ENCODE peak calls at places on chromosomes 12 and 14, in seven cellular contexts. One of them, this sample, is unnamed.

GRCh38 chr12:130649646-130650045 is 66.5 kb downstream of the RIMBP2 start:
- DNase-seq in endothelial cell: no peak
- DNase-seq in skeletal muscle cell: no peak
- DNase-seq in OCI-M1: no peak
- DNase-seq in neural progenitor cell: no peak
- DNase-seq in NCI-H1105 treated with DMSO at 0.1 percent for 48 hours: no peak
- DNase-seq in endothelial cell of umbilical vein: no peak
- DNase-seq in this sample: no peak

GRCh38 chr12:50537538-50537919 is 32.7 kb downstream of the DIP2B start:
- DNase-seq in neural progenitor cell: peak; percentile 18
- DNase-seq in OCI-M1: peak; percentile 32
- DNase-seq in endothelial cell of umbilical vein: no peak
- DNase-seq in NCI-H1105 treated with DMSO at 0.1 percent for 48 hours: peak; percentile 18
- DNase-seq in skeletal muscle cell: no peak
- DNase-seq in endothelial cell: no peak
- DNase-seq in this sample: peak; percentile 66

GRCh38 chr12:30501718-30502117 is 194.0 kb downstream of the IPO8 start:
- DNase-seq in endothelial cell: no peak
- DNase-seq in endothelial cell of umbilical vein: no peak
- DNase-seq in neural progenitor cell: no peak
- DNase-seq in skeletal muscle cell: no peak
- DNase-seq in OCI-M1: no peak
- DNase-seq in NCI-H1105 treated with DMSO at 0.1 percent for 48 hours: no peak
- DNase-seq in this sample: no peak

GRCh38 chr12:105294886-105295479 is 35.5 kb upstream of the C12orf75 start:
- DNase-seq in NCI-H1105 treated with DMSO at 0.1 percent for 48 hours: no peak
- DNase-seq in OCI-M1: no peak
- DNase-seq in endothelial cell of umbilical vein: no peak
- DNase-seq in skeletal muscle cell: no peak
- DNase-seq in endothelial cell: no peak
- DNase-seq in neural progenitor cell: no peak
- DNase-seq in this sample: no peak

GRCh38 chr12:121537814-121538698 is 42.8 kb downstream of the KDM2B start:
- DNase-seq in OCI-M1: no peak
- DNase-seq in endothelial cell of umbilical vein: peak; percentile 12
- DNase-seq in NCI-H1105 treated with DMSO at 0.1 percent for 48 hours: no peak
- DNase-seq in endothelial cell: peak; percentile 24
- DNase-seq in neural progenitor cell: peak; percentile 72
- DNase-seq in skeletal muscle cell: no peak
- DNase-seq in this sample: peak; percentile 78

GRCh38 chr14:61646366-61647101 is 48.8 kb upstream of the HIF1A start:
- DNase-seq in endothelial cell of umbilical vein: no peak
- DNase-seq in neural progenitor cell: no peak
- DNase-seq in endothelial cell: no peak
- DNase-seq in OCI-M1: no peak
- DNase-seq in NCI-H1105 treated with DMSO at 0.1 percent for 48 hours: no peak
- DNase-seq in skeletal muscle cell: no peak
- DNase-seq in this sample: no peak

GRCh38 chr14:103104654-103105511 is 10.4 kb downstream of the EXOC3L4 start:
- DNase-seq in neural progenitor cell: peak; percentile 77
- DNase-seq in skeletal muscle cell: no peak
- DNase-seq in NCI-H1105 treated with DMSO at 0.1 percent for 48 hours: peak; percentile 75
- DNase-seq in endothelial cell: peak; percentile 76
- DNase-seq in OCI-M1: peak; percentile 60
- DNase-seq in endothelial cell of umbilical vein: no peak
- DNase-seq in this sample: peak; percentile 92

GRCh38 chr12:6280053-6280469 is 30.4 kb upstream of the PLEKHG6 start:
- DNase-seq in endothelial cell of umbilical vein: peak; percentile 81
- DNase-seq in endothelial cell: no peak
- DNase-seq in skeletal muscle cell: peak; percentile 64
- DNase-seq in OCI-M1: no peak
- DNase-seq in NCI-H1105 treated with DMSO at 0.1 percent for 48 hours: no peak
- DNase-seq in neural progenitor cell: no peak
- DNase-seq in this sample: no peak

GRCh38 chr14:64598404-64598803 is 48.6 kb downstream of the PPP1R36 start:
- DNase-seq in NCI-H1105 treated with DMSO at 0.1 percent for 48 hours: no peak
- DNase-seq in OCI-M1: no peak
- DNase-seq in endothelial cell: no peak
- DNase-seq in skeletal muscle cell: no peak
- DNase-seq in neural progenitor cell: no peak
- DNase-seq in endothelial cell of umbilical vein: no peak
- DNase-seq in this sample: no peak

GRCh38 chr14:77139540-77140342 is 1.9 kb downstream of the ZDHHC22 start:
- DNase-seq in NCI-H1105 treated with DMSO at 0.1 percent for 48 hours: peak; percentile 67
- DNase-seq in skeletal muscle cell: no peak
- DNase-seq in endothelial cell: peak; percentile 84
- DNase-seq in endothelial cell of umbilical vein: no peak
- DNase-seq in OCI-M1: peak; percentile 48
- DNase-seq in neural progenitor cell: peak; percentile 90
- DNase-seq in this sample: peak; percentile 76

GRCh38 chr14:91352101-91352500 is 65.5 kb downstream of the CCDC88C start:
- DNase-seq in OCI-M1: no peak
- DNase-seq in endothelial cell: no peak
- DNase-seq in skeletal muscle cell: no peak
- DNase-seq in neural progenitor cell: peak; percentile 49
- DNase-seq in NCI-H1105 treated with DMSO at 0.1 percent for 48 hours: no peak
- DNase-seq in endothelial cell of umbilical vein: no peak
- DNase-seq in this sample: no peak

GRCh38 chr12:39341761-39342160 is 101.2 kb downstream of the KIF21A start:
- DNase-seq in NCI-H1105 treated with DMSO at 0.1 percent for 48 hours: no peak
- DNase-seq in neural progenitor cell: no peak
- DNase-seq in OCI-M1: no peak
- DNase-seq in endothelial cell of umbilical vein: no peak
- DNase-seq in endothelial cell: no peak
- DNase-seq in skeletal muscle cell: no peak
- DNase-seq in this sample: no peak

GRCh38 chr14:64727551-64728071 is 23.4 kb downstream of the PLEKHG3 start:
- DNase-seq in NCI-H1105 treated with DMSO at 0.1 percent for 48 hours: no peak
- DNase-seq in skeletal muscle cell: no peak
- DNase-seq in endothelial cell of umbilical vein: no peak
- DNase-seq in neural progenitor cell: no peak
- DNase-seq in OCI-M1: no peak
- DNase-seq in endothelial cell: no peak
- DNase-seq in this sample: peak; percentile 25

GRCh38 chr12:104226672-104227071 is 11.1 kb downstream of the TXNRD1 start:
- DNase-seq in endothelial cell of umbilical vein: no peak
- DNase-seq in NCI-H1105 treated with DMSO at 0.1 percent for 48 hours: no peak
- DNase-seq in endothelial cell: no peak
- DNase-seq in neural progenitor cell: no peak
- DNase-seq in skeletal muscle cell: no peak
- DNase-seq in OCI-M1: no peak
- DNase-seq in this sample: no peak

GRCh38 chr12:84772281-84772680 is 140.3 kb downstream of the SLC6A15 start:
- DNase-seq in NCI-H1105 treated with DMSO at 0.1 percent for 48 hours: no peak
- DNase-seq in endothelial cell: no peak
- DNase-seq in neural progenitor cell: no peak
- DNase-seq in endothelial cell of umbilical vein: no peak
- DNase-seq in skeletal muscle cell: no peak
- DNase-seq in OCI-M1: no peak
- DNase-seq in this sample: no peak

GRCh38 chr14:30296956-30297405 is 262.0 kb upstream of the G2E3 start:
- DNase-seq in OCI-M1: peak; percentile 93
- DNase-seq in endothelial cell of umbilical vein: no peak
- DNase-seq in skeletal muscle cell: no peak
- DNase-seq in endothelial cell: no peak
- DNase-seq in neural progenitor cell: no peak
- DNase-seq in NCI-H1105 treated with DMSO at 0.1 percent for 48 hours: no peak
- DNase-seq in this sample: no peak

This sample was measured in activated effector memory CD4-positive, alpha-beta T cell treated with anti-CD3 and anti-CD28 coated beads, Interleukin-2, amount 50 U/mL, for 16 hours.